ENCODE peak calls at places on chromosomes 4 and X, in seven cellular contexts. One of them, this sample, is unnamed.

GRCh38 chr4:168362025-168362401 is 43.5 kb upstream of the DDX60 start:
- DNase-seq in CD4-positive, CD25-positive, alpha-beta regulatory T cell: no peak
- DNase-seq in cardiac muscle cell: no peak
- DNase-seq in tibial artery: no peak
- DNase-seq in adipocyte: no peak
- DNase-seq in ovary: no peak
- DNase-seq in A549: no peak
- DNase-seq in this sample: no peak

GRCh38 chrX:105765691-105766090 is 56.6 kb upstream of the NRK start:
- DNase-seq in A549: no peak
- DNase-seq in cardiac muscle cell: peak; percentile 51
- DNase-seq in ovary: no peak
- DNase-seq in CD4-positive, CD25-positive, alpha-beta regulatory T cell: no peak
- DNase-seq in adipocyte: no peak
- DNase-seq in tibial artery: no peak
- DNase-seq in this sample: no peak

GRCh38 chr4:27048350-27049100 is 187.9 kb downstream of the STIM2 start:
- DNase-seq in ovary: no peak
- DNase-seq in A549: peak; percentile 53
- DNase-seq in adipocyte: peak; percentile 80
- DNase-seq in CD4-positive, CD25-positive, alpha-beta regulatory T cell: peak; percentile 31
- DNase-seq in tibial artery: no peak
- DNase-seq in cardiac muscle cell: peak; percentile 47
- DNase-seq in this sample: peak; percentile 56

GRCh38 chr4:7156273-7157139 is 35.8 kb upstream of the SORCS2 start:
- DNase-seq in CD4-positive, CD25-positive, alpha-beta regulatory T cell: no peak
- DNase-seq in ovary: peak; percentile 74
- DNase-seq in tibial artery: peak; percentile 5
- DNase-seq in adipocyte: peak; percentile 49
- DNase-seq in cardiac muscle cell: peak; percentile 53
- DNase-seq in A549: peak; percentile 35
- DNase-seq in this sample: no peak

GRCh38 chr4:8010618-8011017 is 71.0 kb upstream of the AFAP1 start:
- DNase-seq in A549: no peak
- DNase-seq in adipocyte: peak; percentile 14
- DNase-seq in CD4-positive, CD25-positive, alpha-beta regulatory T cell: no peak
- DNase-seq in ovary: no peak
- DNase-seq in tibial artery: no peak
- DNase-seq in cardiac muscle cell: peak; percentile 98
- DNase-seq in this sample: no peak

GRCh38 chr4:8761824-8762205 is 109.8 kb downstream of the HMX1 start:
- DNase-seq in CD4-positive, CD25-positive, alpha-beta regulatory T cell: no peak
- DNase-seq in adipocyte: no peak
- DNase-seq in ovary: no peak
- DNase-seq in cardiac muscle cell: no peak
- DNase-seq in tibial artery: peak; percentile 7
- DNase-seq in A549: no peak
- DNase-seq in this sample: no peak

GRCh38 chr4:25875281-25875745 is 12.5 kb upstream of the SEL1L3 start:
- DNase-seq in tibial artery: no peak
- DNase-seq in CD4-positive, CD25-positive, alpha-beta regulatory T cell: no peak
- DNase-seq in adipocyte: no peak
- DNase-seq in cardiac muscle cell: no peak
- DNase-seq in A549: no peak
- DNase-seq in ovary: no peak
- DNase-seq in this sample: peak; percentile 96

GRCh38 chr4:125780159-125780558 is 465.4 kb downstream of the FAT4 start:
- DNase-seq in ovary: no peak
- DNase-seq in CD4-positive, CD25-positive, alpha-beta regulatory T cell: no peak
- DNase-seq in cardiac muscle cell: no peak
- DNase-seq in tibial artery: no peak
- DNase-seq in adipocyte: peak; percentile 53
- DNase-seq in A549: no peak
- DNase-seq in this sample: no peak

GRCh38 chr4:105741548-105741947 is 33.0 kb downstream of the GSTCD start:
- DNase-seq in CD4-positive, CD25-positive, alpha-beta regulatory T cell: no peak
- DNase-seq in ovary: no peak
- DNase-seq in cardiac muscle cell: no peak
- DNase-seq in A549: no peak
- DNase-seq in tibial artery: no peak
- DNase-seq in adipocyte: peak; percentile 68
- DNase-seq in this sample: no peak

GRCh38 chrX:13620202-13620601 is 32.7 kb upstream of the TCEANC start:
- DNase-seq in CD4-positive, CD25-positive, alpha-beta regulatory T cell: no peak
- DNase-seq in cardiac muscle cell: no peak
- DNase-seq in adipocyte: no peak
- DNase-seq in A549: no peak
- DNase-seq in tibial artery: no peak
- DNase-seq in ovary: no peak
- DNase-seq in this sample: no peak

GRCh38 chrX:136185409-136186022 is 38.2 kb downstream of the FHL1 start:
- DNase-seq in adipocyte: peak; percentile 68
- DNase-seq in cardiac muscle cell: no peak
- DNase-seq in A549: peak; percentile 28
- DNase-seq in tibial artery: no peak
- DNase-seq in CD4-positive, CD25-positive, alpha-beta regulatory T cell: no peak
- DNase-seq in ovary: no peak
- DNase-seq in this sample: no peak

GRCh38 chr4:145623831-145624230 is 4.6 kb downstream of the MMAA start:
- DNase-seq in A549: no peak
- DNase-seq in CD4-positive, CD25-positive, alpha-beta regulatory T cell: no peak
- DNase-seq in tibial artery: no peak
- DNase-seq in cardiac muscle cell: no peak
- DNase-seq in ovary: no peak
- DNase-seq in adipocyte: peak; percentile 22
- DNase-seq in this sample: no peak

GRCh38 chrX:130594453-130594916 is 192.7 kb downstream of the RBMX2 start:
- DNase-seq in adipocyte: no peak
- DNase-seq in A549: no peak
- DNase-seq in ovary: no peak
- DNase-seq in cardiac muscle cell: no peak
- DNase-seq in CD4-positive, CD25-positive, alpha-beta regulatory T cell: no peak
- DNase-seq in tibial artery: no peak
- DNase-seq in this sample: no peak

GRCh38 chrX:68570598-68570997 is 71.7 kb downstream of the YIPF6 start:
- DNase-seq in tibial artery: no peak
- DNase-seq in ovary: no peak
- DNase-seq in CD4-positive, CD25-positive, alpha-beta regulatory T cell: no peak
- DNase-seq in adipocyte: no peak
- DNase-seq in A549: no peak
- DNase-seq in cardiac muscle cell: no peak
- DNase-seq in this sample: no peak

GRCh38 chr4:158099686-158100085 is 73.1 kb downstream of the GASK1B start:
- DNase-seq in ovary: no peak
- DNase-seq in tibial artery: no peak
- DNase-seq in A549: no peak
- DNase-seq in CD4-positive, CD25-positive, alpha-beta regulatory T cell: no peak
- DNase-seq in cardiac muscle cell: no peak
- DNase-seq in adipocyte: no peak
- DNase-seq in this sample: no peak

GRCh38 chrX:51332188-51332942 is at the start of gene NUDT10:
- DNase-seq in ovary: peak; percentile 71
- DNase-seq in tibial artery: no peak
- DNase-seq in A549: no peak
- DNase-seq in CD4-positive, CD25-positive, alpha-beta regulatory T cell: no peak
- DNase-seq in cardiac muscle cell: peak; percentile 86
- DNase-seq in adipocyte: peak; percentile 44
- DNase-seq in this sample: no peak

GRCh38 chrX:12946406-12946805 is 28.5 kb upstream of the TMSB4X start:
- DNase-seq in adipocyte: no peak
- DNase-seq in cardiac muscle cell: no peak
- DNase-seq in ovary: no peak
- DNase-seq in tibial artery: no peak
- DNase-seq in A549: no peak
- DNase-seq in CD4-positive, CD25-positive, alpha-beta regulatory T cell: no peak
- DNase-seq in this sample: no peak

GRCh38 chr4:33126002-33126401 is 2405.8 kb downstream of the PCDH7 start:
- DNase-seq in adipocyte: no peak
- DNase-seq in cardiac muscle cell: no peak
- DNase-seq in CD4-positive, CD25-positive, alpha-beta regulatory T cell: no peak
- DNase-seq in A549: no peak
- DNase-seq in tibial artery: no peak
- DNase-seq in ovary: no peak
- DNase-seq in this sample: no peak

GRCh38 chrX:16185725-16186136 is 18.4 kb downstream of the MAGEB17 start:
- DNase-seq in ovary: no peak
- DNase-seq in tibial artery: no peak
- DNase-seq in CD4-positive, CD25-positive, alpha-beta regulatory T cell: no peak
- DNase-seq in adipocyte: peak; percentile 38
- DNase-seq in A549: peak; percentile 38
- DNase-seq in cardiac muscle cell: no peak
- DNase-seq in this sample: no peak

GRCh38 chr4:28686618-28687017 is 1826.0 kb downstream of the STIM2 start:
- DNase-seq in tibial artery: no peak
- DNase-seq in ovary: no peak
- DNase-seq in A549: peak; percentile 3
- DNase-seq in CD4-positive, CD25-positive, alpha-beta regulatory T cell: no peak
- DNase-seq in cardiac muscle cell: peak; percentile 68
- DNase-seq in adipocyte: peak; percentile 7
- DNase-seq in this sample: peak; percentile 24

GRCh38 chrX:40167240-40168182 is 69.8 kb upstream of the BCOR start:
- DNase-seq in ovary: peak; percentile 74
- DNase-seq in tibial artery: no peak
- DNase-seq in CD4-positive, CD25-positive, alpha-beta regulatory T cell: no peak
- DNase-seq in adipocyte: no peak
- DNase-seq in cardiac muscle cell: peak; percentile 66
- DNase-seq in A549: no peak
- DNase-seq in this sample: peak; percentile 37

GRCh38 chr4:106316773-106317409 is 541 bp downstream of the AIMP1 start:
- DNase-seq in cardiac muscle cell: peak; percentile 14
- DNase-seq in tibial artery: no peak
- DNase-seq in adipocyte: peak; percentile 37
- DNase-seq in CD4-positive, CD25-positive, alpha-beta regulatory T cell: no peak
- DNase-seq in A549: no peak
- DNase-seq in ovary: no peak
- DNase-seq in this sample: peak; percentile 16

GRCh38 chrX:69050051-69050785 is 115.0 kb downstream of the PJA1 start:
- DNase-seq in A549: no peak
- DNase-seq in ovary: no peak
- DNase-seq in CD4-positive, CD25-positive, alpha-beta regulatory T cell: no peak
- DNase-seq in adipocyte: no peak
- DNase-seq in tibial artery: no peak
- DNase-seq in cardiac muscle cell: no peak
- DNase-seq in this sample: no peak

DNA sequence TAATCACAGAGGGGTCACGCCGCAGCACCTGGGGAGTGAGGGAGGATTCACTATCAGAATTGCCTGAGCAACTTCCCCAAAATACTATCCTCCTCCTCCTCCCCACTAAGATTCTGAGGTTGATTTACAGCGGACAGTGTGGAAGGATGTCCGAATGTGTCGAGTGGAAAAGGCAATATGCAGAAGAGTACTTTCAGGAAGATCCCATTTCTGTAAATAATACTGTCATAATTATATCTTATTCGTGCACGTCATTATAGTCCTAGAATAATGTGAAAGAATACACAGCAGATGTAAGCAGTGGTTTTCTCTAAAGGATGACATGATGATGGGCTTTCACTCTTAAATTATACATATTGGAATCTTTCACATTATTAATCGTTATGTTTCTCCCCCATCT is 149.8 kb upstream of the NOCT start:
- DNase-seq in adipocyte: no peak
- DNase-seq in A549: no peak
- DNase-seq in ovary: no peak
- DNase-seq in CD4-positive, CD25-positive, alpha-beta regulatory T cell: no peak
- DNase-seq in cardiac muscle cell: no peak
- DNase-seq in tibial artery: no peak
- DNase-seq in this sample: no peak
- H3K4me3 ChIP-seq in adipocyte: no peak overlapping the region
- H3K4me3 ChIP-seq in A549: no peak overlapping the region
- H3K4me3 ChIP-seq in ovary: no peak overlapping the region
- H3K4me3 ChIP-seq in CD4-positive, CD25-positive, alpha-beta regulatory T cell: no peak overlapping the region
- H3K4me3 ChIP-seq in cardiac muscle cell: no peak overlapping the region
- H3K4me3 ChIP-seq in tibial artery: no peak overlapping the region
- H3K4me3 ChIP-seq in this sample: no peak overlapping the region

DNA sequence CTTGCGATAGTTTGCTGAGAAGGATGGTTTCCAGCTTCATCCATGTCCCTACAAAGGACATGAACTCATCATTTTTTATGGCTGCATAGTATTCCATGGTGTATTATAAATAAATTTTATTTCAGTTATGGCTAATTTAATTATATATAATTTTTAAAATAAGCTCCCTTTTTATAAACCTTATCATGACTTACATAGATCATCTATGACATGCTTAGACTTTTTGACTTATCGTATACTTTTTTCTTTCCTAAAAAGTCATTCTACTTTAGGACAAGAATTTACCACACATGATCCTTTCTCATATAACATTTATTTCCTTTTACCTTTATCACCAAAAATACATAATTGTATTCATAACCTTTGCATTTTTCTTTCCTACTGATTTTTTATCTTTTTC is 376.5 kb downstream of the CCSER1 start:
- DNase-seq in CD4-positive, CD25-positive, alpha-beta regulatory T cell: no peak
- DNase-seq in tibial artery: no peak
- DNase-seq in adipocyte: no peak
- DNase-seq in A549: no peak
- DNase-seq in cardiac muscle cell: no peak
- DNase-seq in ovary: no peak
- DNase-seq in this sample: peak; percentile 22
- H3K9me3 ChIP-seq in CD4-positive, CD25-positive, alpha-beta regulatory T cell: no peaks in the 10 kb centered on the region
- H3K9me3 ChIP-seq in tibial artery: no peaks in the 10 kb centered on the region
- H3K9me3 ChIP-seq in adipocyte: peaks cover 24% of the 10 kb centered on the region
- H3K9me3 ChIP-seq in A549: peaks cover 6% of the 10 kb centered on the region
- H3K9me3 ChIP-seq in cardiac muscle cell: no peaks in the 10 kb centered on the region
- H3K9me3 ChIP-seq in ovary: no peaks in the 10 kb centered on the region
- H3K9me3 ChIP-seq in this sample: peaks cover 32% of the 10 kb centered on the region

DNA sequence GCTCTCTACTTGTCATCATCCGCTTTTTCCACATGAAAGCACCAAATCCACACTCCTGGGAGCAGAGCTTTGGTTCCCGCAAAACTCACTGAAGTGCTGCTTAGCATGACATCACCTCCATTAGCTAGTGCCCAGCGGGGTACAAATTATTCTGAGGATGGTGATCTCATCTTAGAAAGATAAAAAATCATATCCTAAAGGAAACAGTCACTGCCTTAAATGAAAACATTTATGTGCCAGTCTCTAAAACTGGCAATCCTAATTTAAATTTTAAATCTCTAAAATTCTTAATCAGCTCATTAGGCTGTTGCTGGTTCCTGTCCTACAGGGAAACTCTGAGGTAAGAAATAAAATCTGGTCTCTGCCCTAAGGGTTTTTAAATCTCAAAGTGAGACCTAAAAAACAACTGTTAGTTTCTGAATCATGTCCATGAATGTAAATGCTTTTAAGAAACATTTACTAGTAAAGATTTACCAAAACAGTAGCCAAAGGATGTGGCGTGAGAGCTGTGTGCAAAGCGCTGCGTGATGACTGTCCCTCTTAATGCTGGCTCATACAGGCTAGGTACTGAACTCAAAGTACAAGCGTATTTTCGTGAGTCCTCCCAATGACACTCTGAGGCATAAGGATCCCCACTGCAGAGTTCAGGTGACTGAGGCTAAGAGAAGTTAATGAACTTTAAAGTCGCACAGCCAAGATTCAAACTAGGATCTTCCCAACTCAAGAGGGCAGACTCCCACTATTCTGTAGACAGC is 4.5 kb downstream of the CASP3 start:
- DNase-seq in CD4-positive, CD25-positive, alpha-beta regulatory T cell: no peak
- DNase-seq in A549: no peak
- DNase-seq in tibial artery: no peak
- DNase-seq in adipocyte: no peak
- DNase-seq in ovary: no peak
- DNase-seq in cardiac muscle cell: no peak
- DNase-seq in this sample: no peak
- H3K4me3 ChIP-seq in CD4-positive, CD25-positive, alpha-beta regulatory T cell: peak overlapping the region; percentile 56
- H3K4me3 ChIP-seq in A549: no peak overlapping the region
- H3K4me3 ChIP-seq in tibial artery: no peak overlapping the region
- H3K4me3 ChIP-seq in adipocyte: no peak overlapping the region
- H3K4me3 ChIP-seq in ovary: no peak overlapping the region
- H3K4me3 ChIP-seq in cardiac muscle cell: no peak overlapping the region
- H3K4me3 ChIP-seq in this sample: no peak overlapping the region

GRCh38 chrX:132077912-132078311 is 49.9 kb downstream of the FRMD7 start:
- DNase-seq in A549: no peak
- DNase-seq in CD4-positive, CD25-positive, alpha-beta regulatory T cell: no peak
- DNase-seq in cardiac muscle cell: no peak
- DNase-seq in adipocyte: no peak
- DNase-seq in ovary: no peak
- DNase-seq in tibial artery: no peak
- DNase-seq in this sample: no peak
- H3K9me3 ChIP-seq in A549: no peaks in the 10 kb centered on the region
- H3K9me3 ChIP-seq in CD4-positive, CD25-positive, alpha-beta regulatory T cell: no peaks in the 10 kb centered on the region
- H3K9me3 ChIP-seq in cardiac muscle cell: no peaks in the 10 kb centered on the region
- H3K9me3 ChIP-seq in adipocyte: no peaks in the 10 kb centered on the region
- H3K9me3 ChIP-seq in ovary: no peaks in the 10 kb centered on the region
- H3K9me3 ChIP-seq in tibial artery: no peaks in the 10 kb centered on the region
- H3K9me3 ChIP-seq in this sample: no peaks in the 10 kb centered on the region